ENCODE peak calls at places on chromosomes 3 and 15, in nine cellular contexts. V is Jurkat, Clone E6-1; E is NAMALWA; R is fibroblast of lung; Z is H9; B is stimulated activated CD8-positive, alpha-beta memory T cell treated with anti-CD3 and anti-CD28 coated beads, Interleukin-7, amount 100 ng/mL, for 24 hours; T is NCI-H748 treated with DMSO at 0.1 percent for 48 hours; G is nephron progenitor cell; L is neural crest cell. H is an unnamed sample.

GRCh38 chr15:70505971-70506887 is 257.1 kb downstream of the UACA start:
- DNase-seq in T (no peak), B (no peak), R (no peak), G (no peak), L (no peak), V (no peak), Z (peak; percentile 57), E (peak; percentile 44), H (no peak)

GRCh38 chr3:102526865-102527264 is 92.0 kb downstream of the ZPLD1 start:
- DNase-seq in V (no peak), R (no peak), G (no peak), E (no peak), B (no peak), Z (no peak), T (no peak), L (no peak), H (no peak)

GRCh38 chr3:14535616-14536015 is 4.5 kb downstream of the GRIP2 start:
- DNase-seq in V (no peak), T (no peak), L (no peak), R (no peak), E (no peak), Z (no peak), B (no peak), G (no peak), H (no peak)

GRCh38 chr3:187286467-187287059 is 5.0 kb downstream of the MASP1 start:
- DNase-seq in Z (no peak), V (no peak), L (no peak), E (no peak), B (no peak), T (no peak), R (peak; percentile 86), G (no peak), H (no peak)

GRCh38 chr3:47512416-47513124 is 942 bp downstream of the ELP6 start:
- DNase-seq in L (peak; percentile 12), V (peak; percentile 14), Z (no peak), E (peak; percentile 29), B (no peak), T (no peak), G (peak; percentile 34), R (peak; percentile 25), H (peak; percentile 8)

GRCh38 chr15:73965730-73966103 is 26.4 kb downstream of the STOML1 start:
- DNase-seq in L (no peak), V (peak; percentile 93), R (peak; percentile 66), B (no peak), T (no peak), Z (no peak), G (no peak), E (peak; percentile 85), H (no peak)

GRCh38 chr15:80567721-80568157 is 127.4 kb upstream of the ABHD17C start:
- DNase-seq in R (peak; percentile 87), E (peak; percentile 67), Z (peak; percentile 83), V (peak; percentile 59), G (peak; percentile 53), T (peak; percentile 2), L (peak; percentile 49), B (no peak), H (peak; percentile 29)

GRCh38 chr3:113606539-113607218 is 74.3 kb downstream of the SIDT1 start:
- DNase-seq in B (no peak), V (peak; percentile 98), E (peak; percentile 61), Z (no peak), G (no peak), L (no peak), T (no peak), R (no peak), H (no peak)

GRCh38 chr3:99817047-99817436 is 620 bp upstream of the CMSS1 start:
- DNase-seq in R (no peak), E (no peak), G (peak; percentile 21), V (no peak), Z (peak; percentile 36), T (no peak), L (peak; percentile 9), B (no peak), H (peak; percentile 18)

GRCh38 chr3:46700772-46701171 is 420 bp upstream of the TMIE start:
- DNase-seq in G (peak; percentile 45), E (no peak), L (no peak), R (no peak), B (no peak), T (peak; percentile 57), Z (no peak), V (no peak), H (peak; percentile 74)

GRCh38 chr15:35627696-35628095 is 81.7 kb upstream of the DPH6 start:
- DNase-seq in T (no peak), E (no peak), B (no peak), R (no peak), Z (no peak), V (no peak), G (no peak), L (no peak), H (no peak)

GRCh38 chr3:48232232-48232631 is 8.7 kb upstream of the ZNF589 start:
- DNase-seq in R (no peak), V (no peak), E (no peak), G (no peak), B (no peak), Z (no peak), T (no peak), L (no peak), H (no peak)

GRCh38 chr15:60822403-60822802 is 343.5 kb upstream of the ICE2 start:
- DNase-seq in E (no peak), T (no peak), Z (no peak), B (no peak), R (no peak), V (no peak), G (no peak), L (no peak), H (no peak)

GRCh38 chr3:58858126-58858525 is 191.6 kb upstream of the FAM3D start:
- DNase-seq in Z (no peak), E (peak; percentile 41), R (no peak), B (no peak), T (no peak), G (no peak), V (no peak), L (no peak), H (no peak)

GRCh38 chr3:117874904-117875874 is 1159.5 kb downstream of the IGSF11 start:
- DNase-seq in E (no peak), Z (no peak), L (no peak), V (no peak), T (no peak), G (no peak), R (peak; percentile 23), B (no peak), H (no peak)

GRCh38 chr3:43863966-43864933 is 173.5 kb downstream of the ABHD5 start:
- DNase-seq in L (no peak), T (no peak), E (no peak), R (no peak), V (no peak), G (no peak), Z (peak; percentile 20), B (no peak), H (no peak)

GRCh38 chr3:147940846-147941245 is 531.7 kb downstream of the ZIC1 start:
- DNase-seq in R (no peak), Z (no peak), G (no peak), L (no peak), B (no peak), V (no peak), T (no peak), E (no peak), H (no peak)

GRCh38 chr3:183287301-183287971 is 34.4 kb downstream of the B3GNT5 start:
- DNase-seq in G (no peak), V (no peak), Z (no peak), B (no peak), E (no peak), R (peak; percentile 99), L (no peak), T (no peak), H (no peak)

GRCh38 chr3:136250862-136251460 is 821 bp downstream of the PCCB start:
- DNase-seq in V (no peak), G (peak; percentile 13), Z (peak; percentile 42), T (no peak), L (peak; percentile 3), E (peak; percentile 68), B (no peak), R (peak; percentile 64), H (peak; percentile 85)

GRCh38 chr3:67067251-67067650 is 69.1 kb downstream of the KBTBD8 start:
- DNase-seq in V (no peak), B (no peak), E (no peak), T (no peak), G (no peak), R (no peak), L (no peak), Z (no peak), H (no peak)

GRCh38 chr3:39150170-39150802 is 3.1 kb downstream of the CSRNP1 start:
- DNase-seq in T (no peak), E (peak; percentile 59), Z (no peak), G (no peak), V (no peak), L (no peak), B (no peak), R (no peak), H (no peak)

GRCh38 chr3:45224824-45225464 is 1.1 kb downstream of the TMEM158 start:
- DNase-seq in Z (peak; percentile 82), G (peak; percentile 82), T (peak; percentile 18), E (no peak), L (peak; percentile 71), R (peak; percentile 81), B (no peak), V (no peak), H (peak; percentile 31)

GRCh38 chr3:87558482-87558881 is 282.1 kb upstream of the POU1F1 start:
- DNase-seq in V (no peak), Z (no peak), B (no peak), E (no peak), R (no peak), T (no peak), L (no peak), G (no peak), H (no peak)

GRCh38 chr15:91956026-91956723 is 102.7 kb downstream of the SLCO3A1 start:
- DNase-seq in B (no peak), T (no peak), Z (no peak), R (no peak), V (no peak), E (no peak), G (no peak), L (no peak), H (no peak)

GRCh38 chr3:127735767-127736693 is 63.3 kb downstream of the ABTB1 start:
- DNase-seq in B (no peak), R (peak; percentile 82), T (no peak), G (no peak), Z (no peak), L (no peak), E (peak; percentile 82), V (no peak), H (no peak)

GRCh38 chr15:90037961-90038633 is 37.0 kb downstream of the ZNF710 start:
- DNase-seq in B (no peak), E (no peak), V (no peak), T (no peak), G (no peak), L (no peak), R (peak; percentile 28), Z (no peak), H (no peak)

H was measured in COR-L47.